ENCODE peak calls at places on chromosome 22, in four cellular contexts. C is right cardiac atrium; I is iPS DF 6.9; M is CD8-positive, alpha-beta memory T cell. B is an unnamed sample.

GRCh38 chr22:41377846-41378245 is 3.9 kb upstream of the TEF start:
- DNase-seq in C (no peak), I (no peak), M (no peak), B (no peak)

GRCh38 chr22:43897751-43898261 is 6.0 kb upstream of the PNPLA5 start:
- DNase-seq in C (no peak), I (no peak), M (no peak), B (peak; percentile 85)

GRCh38 chr22:50157976-50158375 is 12.6 kb upstream of the PANX2 start:
- DNase-seq in C (no peak), I (no peak), M (no peak), B (no peak)

GRCh38 chr22:22085702-22086500 is 103.3 kb upstream of the TOP3B start:
- DNase-seq in C (no peak), I (no peak), M (no peak), B (no peak)

GRCh38 chr22:31206896-31207687 is 5.0 kb upstream of the LIMK2 start:
- DNase-seq in C (peak; percentile 43), I (no peak), M (no peak), B (no peak)

GRCh38 chr22:35212020-35212419 is 45.3 kb upstream of the HMGXB4 start:
- DNase-seq in C (no peak), I (no peak), M (no peak), B (no peak)

GRCh38 chr22:35215993-35216392 is 41.3 kb upstream of the HMGXB4 start:
- DNase-seq in C (no peak), I (no peak), M (no peak), B (no peak)

GRCh38 chr22:26450453-26451185 is 21.6 kb downstream of the ASPHD2 start:
- DNase-seq in C (no peak), I (no peak), M (no peak), B (no peak)

GRCh38 chr22:46025973-46026906 is 49.3 kb upstream of the WNT7B start:
- DNase-seq in C (no peak), I (no peak), M (no peak), B (peak; percentile 35)

GRCh38 chr22:19385221-19385906 is 46.2 kb downstream of the HIRA start:
- DNase-seq in C (no peak), I (no peak), M (no peak), B (peak; percentile 42)

GRCh38 chr22:36136475-36136874 is 24.1 kb downstream of the APOL3 start:
- DNase-seq in C (peak; percentile 73), I (no peak), M (no peak), B (no peak)

GRCh38 chr22:46052801-46053562 is 76.0 kb upstream of the WNT7B start:
- DNase-seq in C (no peak), I (no peak), M (no peak), B (peak; percentile 53)

GRCh38 chr22:19579880-19580279 is 55.7 kb upstream of the CLDN5 start:
- DNase-seq in C (no peak), I (no peak), M (no peak), B (no peak)

GRCh38 chr22:24803064-24803542 is 2.9 kb upstream of the SGSM1 start:
- DNase-seq in C (peak; percentile 48), I (peak; percentile 83), M (peak; percentile 52), B (peak; percentile 47)

GRCh38 chr22:47373648-47374272 is 611.3 kb downstream of the TBC1D22A start:
- DNase-seq in C (no peak), I (no peak), M (no peak), B (peak; percentile 19)

GRCh38 chr22:47374273-47374771 is 611.9 kb downstream of the TBC1D22A start:
- DNase-seq in C (no peak), I (no peak), M (no peak), B (peak; percentile 26)

GRCh38 chr22:47372111-47372581 is 609.7 kb downstream of the TBC1D22A start:
- DNase-seq in C (no peak), I (no peak), M (no peak), B (peak; percentile 27)

GRCh38 chr22:47371263-47372090 is 609.0 kb downstream of the TBC1D22A start:
- DNase-seq in C (no peak), I (no peak), M (no peak), B (peak; percentile 39)

GRCh38 chr22:47372596-47373385 is 610.3 kb downstream of the TBC1D22A start:
- DNase-seq in C (no peak), I (no peak), M (no peak), B (peak; percentile 33)
- H3K9me3 ChIP-seq in C (no peaks in the 10 kb centered on the region), I (peaks cover 37% of the 10 kb centered on the region), M (no peaks in the 10 kb centered on the region), B (no peaks in the 10 kb centered on the region)

DNA sequence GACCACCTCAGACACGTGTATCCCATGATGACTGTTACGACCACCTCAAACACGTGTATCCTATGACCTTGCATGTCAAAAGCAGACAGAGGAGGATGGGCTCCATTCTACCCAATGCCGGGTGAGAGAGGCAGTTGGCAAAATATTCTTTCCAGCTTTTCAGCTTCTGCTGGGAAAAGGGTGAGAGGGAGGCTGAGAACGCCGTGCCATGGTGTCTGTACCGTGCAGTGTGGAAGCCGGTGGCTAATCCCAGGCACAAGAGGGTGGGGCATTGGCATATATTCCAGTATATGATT is 1478.4 kb downstream of the TBC1D22A start:
- DNase-seq in C (no peak), I (no peak), M (no peak), B (no peak)
- H3K9me3 ChIP-seq in C (no peaks in the 10 kb centered on the region), I (peaks cover 43% of the 10 kb centered on the region), M (no peaks in the 10 kb centered on the region), B (no peaks in the 10 kb centered on the region)

GRCh38 chr22:47434336-47435203 is 672.1 kb downstream of the TBC1D22A start:
- DNase-seq in C (no peak), I (no peak), M (no peak), B (no peak)
- H3K9me3 ChIP-seq in C (peaks cover 7% of the 10 kb centered on the region), I (peaks cover 22% of the 10 kb centered on the region), M (no peaks in the 10 kb centered on the region), B (no peaks in the 10 kb centered on the region)

DNA sequence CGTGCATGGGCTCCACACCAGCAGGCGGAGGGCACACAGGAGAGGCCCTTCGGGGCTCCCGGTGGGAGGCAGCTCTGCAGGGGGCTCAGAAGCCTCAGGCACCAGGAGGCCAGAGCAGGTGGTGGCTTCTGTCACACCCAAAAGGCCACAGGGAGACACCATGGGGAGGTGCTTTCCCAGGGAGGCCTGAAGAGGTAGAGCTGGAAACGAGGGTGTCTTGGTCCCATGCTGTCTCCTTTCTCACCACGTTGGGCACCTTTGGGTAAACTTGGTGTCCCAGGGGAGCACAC is 764.7 kb downstream of the BRD1 start:
- DNase-seq in C (no peak), I (no peak), M (no peak), B (no peak)
- H3K9me3 ChIP-seq in C (no peaks in the 10 kb centered on the region), I (peaks cover 25% of the 10 kb centered on the region), M (no peaks in the 10 kb centered on the region), B (no peaks in the 10 kb centered on the region)

DNA sequence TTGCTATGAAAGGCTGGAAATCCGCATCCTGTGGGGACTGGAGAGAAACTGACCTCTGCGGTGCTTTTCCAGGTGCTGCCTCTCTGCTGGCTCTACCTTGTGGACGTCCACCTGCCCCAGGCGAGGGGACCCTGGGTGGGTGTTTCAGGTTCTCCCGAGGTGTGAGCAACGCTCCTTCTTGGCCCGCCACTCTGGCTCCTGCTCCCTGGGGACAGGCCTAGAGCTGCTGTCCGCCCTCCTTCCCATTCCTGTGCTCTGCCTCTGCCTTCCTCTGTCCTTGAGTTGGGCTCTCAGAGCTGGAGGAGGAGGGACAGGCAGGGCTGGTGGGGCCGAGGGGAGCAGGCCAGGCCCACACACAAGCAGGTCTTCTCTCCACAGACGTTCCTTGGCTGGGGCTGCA is 1115.1 kb downstream of the BRD1 start:
- DNase-seq in C (no peak), I (no peak), M (no peak), B (no peak)
- H3K9me3 ChIP-seq in C (no peaks in the 10 kb centered on the region), I (peaks cover 37% of the 10 kb centered on the region), M (no peaks in the 10 kb centered on the region), B (no peaks in the 10 kb centered on the region)